ENCODE peak calls at places on chromosomes 2 and 18, in four cellular contexts. I, B, T and L are unnamed samples.
A peak's percentile ranks its signal among the peaks of the same experiment; 100 is the strongest.

GRCh38 chr2:109103286-109103685 is 25.7 kb upstream of the SH3RF3 start:
- DNase-seq in T (no peak), B (no peak), I (no peak), L (no peak)

GRCh38 chr2:100606740-100607343 is 44.0 kb downstream of the PDCL3 start:
- DNase-seq in B (peak; percentile 53), I (peak; percentile 52), T (peak; percentile 54), L (peak; percentile 41)

GRCh38 chr2:128639693-128640092 is 321.0 kb upstream of the HS6ST1 start:
- DNase-seq in T (no peak), I (no peak), B (no peak), L (no peak)

GRCh38 chr2:209334188-209335017 is 89.4 kb upstream of the MAP2 start:
- DNase-seq in B (peak; percentile 43), I (peak; percentile 53), T (peak; percentile 18), L (peak; percentile 60)

GRCh38 chr2:212709287-212709686 is 170.7 kb upstream of the ERBB4 start:
- DNase-seq in I (no peak), B (no peak), T (no peak), L (no peak)

GRCh38 chr18:75205760-75206109 is 3.2 kb downstream of the PTGR3 start:
- DNase-seq in B (no peak), T (peak; percentile 24), I (no peak), L (no peak)

GRCh38 chr2:185979546-185980071 is 241.0 kb downstream of the FSIP2 start:
- DNase-seq in I (peak; percentile 5), B (no peak), T (no peak), L (peak; percentile 57)

GRCh38 chr2:62569907-62570793 is 64.2 kb upstream of the TMEM17 start:
- DNase-seq in I (peak; percentile 100), B (no peak), T (no peak), L (peak; percentile 49)

GRCh38 chr2:150410809-150411208 is 76.7 kb downstream of the RND3 start:
- DNase-seq in I (peak; percentile 35), T (no peak), B (no peak), L (no peak)

GRCh38 chr2:53167227-53167626 is 600.4 kb upstream of the CHAC2 start:
- DNase-seq in T (no peak), I (no peak), B (no peak), L (no peak)

GRCh38 chr2:150729495-150729955 is 242.1 kb upstream of the RND3 start:
- DNase-seq in I (no peak), T (no peak), B (no peak), L (no peak)

GRCh38 chr2:71936076-71937030 is 211.3 kb downstream of the CYP26B1 start:
- DNase-seq in I (no peak), B (no peak), T (peak; percentile 2), L (no peak)

GRCh38 chr18:25147878-25148488 is 204.0 kb downstream of the ZNF521 start:
- DNase-seq in T (no peak), I (no peak), B (no peak), L (no peak)

GRCh38 chr2:84526562-84526961 is 10.3 kb downstream of the DNAH6 start:
- DNase-seq in T (no peak), B (no peak), I (no peak), L (no peak)

GRCh38 chr2:228417966-228418365 is 236.5 kb upstream of the SPHKAP start:
- DNase-seq in B (no peak), I (no peak), T (no peak), L (no peak)

GRCh38 chr18:32135595-32135994 is 43.9 kb downstream of the RNF138 start:
- DNase-seq in I (no peak), B (no peak), T (no peak), L (no peak)

GRCh38 chr2:57943271-57943670 is 103.3 kb upstream of the VRK2 start:
- DNase-seq in T (no peak), I (no peak), B (no peak), L (no peak)

GRCh38 chr2:86335865-86336321 is 1.5 kb downstream of the REEP1 start:
- DNase-seq in T (no peak), B (no peak), I (no peak), L (no peak)

GRCh38 chr18:62329676-62330454 is 4.8 kb downstream of the TNFRSF11A start:
- DNase-seq in T (no peak), B (peak; percentile 82), I (peak; percentile 52), L (no peak)

GRCh38 chr2:238846503-238847431 is 1.1 kb upstream of the TWIST2 start:
- DNase-seq in B (no peak), T (no peak), I (no peak), L (no peak)

GRCh38 chr2:190159453-190159852 is 96.9 kb upstream of the MSTN start:
- DNase-seq in T (no peak), B (no peak), I (no peak), L (no peak)
- TF ChIP-seq TCF7L2 in T (no peak), B (no peak), I (no peak), L (no peak)

GRCh38 chr2:237744613-237745249 is 53.8 kb upstream of the RBM44 start:
- DNase-seq in T (peak; percentile 77), I (peak; percentile 62), B (peak; percentile 32), L (peak; percentile 23)

GRCh38 chr2:237743024-237743423 is 55.6 kb upstream of the RBM44 start:
- DNase-seq in I (no peak), T (no peak), B (no peak), L (no peak)

GRCh38 chr2:237744270-237744612 is 54.3 kb upstream of the RBM44 start:
- DNase-seq in I (no peak), T (no peak), B (no peak), L (no peak)

GRCh38 chr2:237742614-237743013 is 56.0 kb upstream of the RBM44 start:
- DNase-seq in I (no peak), T (no peak), B (no peak), L (no peak)

DNA sequence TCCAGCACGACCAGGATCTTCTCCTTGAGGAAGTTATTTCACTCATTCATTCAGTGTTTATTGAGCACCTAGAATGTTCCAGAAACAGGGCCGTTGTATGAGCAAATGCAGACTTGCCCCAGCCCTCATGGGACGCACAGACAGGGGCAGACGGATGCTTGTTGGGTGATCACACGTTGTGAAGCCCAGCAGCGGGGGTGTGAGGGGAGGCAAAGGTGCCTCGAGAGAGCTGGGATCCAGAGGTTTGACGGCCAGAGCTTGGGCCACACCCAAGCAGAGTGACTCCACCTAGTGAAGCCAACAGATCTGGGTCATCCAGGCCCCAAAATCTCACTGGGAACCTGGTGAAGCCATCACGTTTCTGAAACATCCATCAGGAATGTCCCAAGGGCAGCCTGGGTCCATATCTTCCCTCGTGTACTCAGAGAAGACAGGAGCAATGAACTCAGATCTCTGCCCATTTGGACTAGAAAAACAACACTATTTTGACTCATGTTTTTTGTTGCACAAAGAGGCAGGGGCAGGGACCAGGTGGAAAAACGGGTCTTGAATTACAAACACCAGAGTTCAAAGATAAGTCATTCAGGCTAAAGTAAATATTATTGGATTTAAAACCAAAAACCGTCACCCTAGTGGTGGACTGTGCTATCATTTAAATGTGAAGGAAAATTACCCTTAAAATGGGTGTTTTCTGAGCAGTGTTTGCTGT is 54.9 kb upstream of the RBM44 start:
- DNase-seq in B (no peak), I (peak; percentile 97), T (no peak), L (no peak)
- TF ChIP-seq TCF7L2 in B (no peak), I (no peak), T (no peak), L (no peak)

GRCh38 chr18:55093295-55093694 is 134.0 kb upstream of the CCDC68 start:
- DNase-seq in T (no peak), I (no peak), B (no peak), L (no peak)

GRCh38 chr18:55093808-55094207 is 134.5 kb upstream of the CCDC68 start:
- DNase-seq in T (no peak), B (no peak), I (no peak), L (no peak)

GRCh38 chr18:55095579-55095978 is 136.3 kb upstream of the CCDC68 start:
- DNase-seq in T (no peak), I (no peak), B (no peak), L (no peak)

GRCh38 chr18:55097406-55098170 is 138.3 kb upstream of the CCDC68 start:
- DNase-seq in T (no peak), I (no peak), B (no peak), L (no peak)

GRCh38 chr18:55096261-55097026 is 137.2 kb upstream of the CCDC68 start:
- DNase-seq in B (no peak), T (no peak), I (peak; percentile 7), L (peak; percentile 32)
- TF ChIP-seq TCF7L2 in B (no peak), T (no peak), I (no peak), L (no peak)

GRCh38 chr2:67038195-67038594 is 358.9 kb upstream of the ETAA1 start:
- DNase-seq in T (no peak), B (no peak), I (no peak), L (no peak)
- TF ChIP-seq TCF7L2 in T (no peak), B (no peak), I (no peak), L (no peak)

GRCh38 chr2:46697830-46698323 is 217.7 kb downstream of the MCFD2 start:
- DNase-seq in T (no peak), I (peak; percentile 84), B (no peak), L (no peak)
- TF ChIP-seq TCF7L2 in T (no peak), I (no peak), B (no peak), L (no peak)

DNA sequence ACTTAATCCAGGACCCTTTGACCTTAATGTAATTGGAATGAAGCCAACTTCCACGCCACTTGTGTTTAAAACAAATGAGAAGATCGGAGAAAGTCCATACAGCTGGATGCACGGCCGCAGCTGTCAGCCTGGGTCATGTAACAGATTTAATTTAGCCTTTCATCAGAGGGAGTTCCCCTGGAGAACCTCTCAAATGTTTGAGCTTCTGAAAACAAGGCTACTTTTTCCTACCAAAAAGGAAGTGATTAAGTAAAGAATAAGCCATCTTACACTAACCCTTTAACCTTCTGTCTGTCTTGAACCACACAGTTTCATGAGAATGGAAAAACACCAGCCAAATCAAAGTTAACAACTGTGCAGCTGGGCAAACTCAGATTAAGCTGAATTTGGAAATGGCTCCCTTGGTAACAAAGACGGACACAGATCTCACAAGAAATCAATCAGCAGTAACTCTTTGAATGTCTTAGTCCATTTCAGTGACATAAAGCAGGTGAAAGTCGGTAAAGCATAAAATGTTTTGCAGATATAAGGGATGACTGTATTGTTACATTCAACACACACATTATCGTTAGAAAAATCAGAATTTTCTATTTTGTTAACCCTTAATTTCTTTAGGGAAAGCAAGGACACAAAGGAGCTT is 103.5 kb downstream of the DOCK10 start:
- DNase-seq in B (no peak), T (no peak), I (no peak), L (no peak)
- TF ChIP-seq TCF7L2 in B (no peak), T (no peak), I (no peak), L (no peak)

GRCh38 chr2:195657634-195658540 is 861 bp downstream of the SLC39A10 start:
- DNase-seq in B (peak; percentile 48), I (peak; percentile 80), T (peak; percentile 51), L (no peak)
- TF ChIP-seq TCF7L2 in B (no peak), I (no peak), T (no peak), L (no peak)